ENCODE peak calls at places on chromosome 5, in six cellular contexts. D is NCI-H1930; P is H9; M is activated T-cell treated with anti-CD3 and anti-CD28 coated beads, Interleukin-2, amount 50 U/mL, for 1 hour; Q is spleen; F is D341Med. J is an unnamed sample.

GRCh38 chr5:51148437-51148836 is 234.8 kb upstream of the ISL1 start:
- DNase-seq in D (no peak), P (no peak), M (no peak), Q (no peak), F (no peak), J (no peak)

GRCh38 chr5:78985407-78986223 is 505 bp upstream of the ARSB start:
- DNase-seq in D (no peak), P (peak), M (peak), Q (peak), F (no peak), J (peak)

GRCh38 chr5:44665101-44665701 is 143.5 kb upstream of the MRPS30 start:
- DNase-seq in D (no peak), P (no peak), M (no peak), Q (peak), F (no peak), J (peak)

GRCh38 chr5:9380108-9380507 is 165.8 kb downstream of the SEMA5A start:
- DNase-seq in D (no peak), P (no peak), M (no peak), Q (no peak), F (no peak), J (no peak)

GRCh38 chr5:90410178-90410762 is 714 bp upstream of the CETN3 start:
- DNase-seq in D (no peak), P (no peak), M (no peak), Q (no peak), F (no peak), J (no peak)

GRCh38 chr5:90940227-90940995 is 381.8 kb downstream of the ADGRV1 start:
- DNase-seq in D (no peak), P (peak), M (no peak), Q (no peak), F (no peak), J (no peak)

GRCh38 chr5:172144931-172145869 is 42.8 kb downstream of the STK10 start:
- DNase-seq in D (no peak), P (no peak), M (no peak), Q (no peak), F (no peak), J (no peak)

GRCh38 chr5:100595152-100595811 is 60.1 kb downstream of the FAM174A start:
- DNase-seq in D (no peak), P (no peak), M (no peak), Q (no peak), F (no peak), J (peak)

GRCh38 chr5:28523887-28524637 is 1485.7 kb upstream of the CDH9 start:
- DNase-seq in D (no peak), P (no peak), M (no peak), Q (no peak), F (no peak), J (peak)

GRCh38 chr5:52657231-52657645 is 130.5 kb upstream of the ITGA1 start:
- DNase-seq in D (peak), P (no peak), M (no peak), Q (no peak), F (peak), J (peak)

GRCh38 chr5:113179156-113179555 is 202.6 kb downstream of the DCP2 start:
- DNase-seq in D (no peak), P (no peak), M (no peak), Q (no peak), F (peak), J (no peak)

GRCh38 chr5:133341296-133341695 is 271.0 kb downstream of the FSTL4 start:
- DNase-seq in D (no peak), P (no peak), M (no peak), Q (peak), F (no peak), J (no peak)

GRCh38 chr5:149881069-149881622 is 63.4 kb downstream of the PDE6A start:
- DNase-seq in D (no peak), P (no peak), M (no peak), Q (no peak), F (no peak), J (no peak)

GRCh38 chr5:171770153-171770552 is 15.5 kb upstream of the SMIM23 start:
- DNase-seq in D (no peak), P (peak), M (no peak), Q (no peak), F (no peak), J (no peak)

GRCh38 chr5:5313081-5313736 is 109.3 kb upstream of the ICE1 start:
- DNase-seq in D (no peak), P (no peak), M (no peak), Q (no peak), F (no peak), J (no peak)

GRCh38 chr5:154740483-154740882 is 14.7 kb upstream of the LARP1 start:
- DNase-seq in D (no peak), P (no peak), M (no peak), Q (no peak), F (no peak), J (no peak)

GRCh38 chr5:4765411-4765810 is 374.7 kb upstream of the ADAMTS16 start:
- DNase-seq in D (no peak), P (no peak), M (no peak), Q (no peak), F (no peak), J (no peak)

GRCh38 chr5:53170748-53171349 is 61.3 kb upstream of the MOCS2 start:
- DNase-seq in D (no peak), P (no peak), M (no peak), Q (no peak), F (peak), J (peak)

GRCh38 chr5:141783599-141784296 is 94.5 kb downstream of the PCDH1 start:
- DNase-seq in D (no peak), P (peak), M (no peak), Q (no peak), F (no peak), J (no peak)

GRCh38 chr5:73834693-73835092 is 208.7 kb downstream of the ARHGEF28 start:
- DNase-seq in D (no peak), P (no peak), M (no peak), Q (no peak), F (no peak), J (no peak)

GRCh38 chr5:172303090-172303995 is 19.8 kb upstream of the UBTD2 start:
- DNase-seq in D (peak), P (no peak), M (no peak), Q (no peak), F (no peak), J (no peak)

GRCh38 chr5:153863941-153864340 is 174.8 kb downstream of the FAM114A2 start:
- DNase-seq in D (no peak), P (no peak), M (no peak), Q (no peak), F (no peak), J (no peak)

GRCh38 chr5:120767171-120767820 is 303.2 kb downstream of the PRR16 start:
- DNase-seq in D (no peak), P (no peak), M (no peak), Q (no peak), F (no peak), J (peak)

GRCh38 chr5:91146905-91147600 is 236.1 kb downstream of the ARRDC3 start:
- DNase-seq in D (no peak), P (no peak), M (no peak), Q (peak), F (no peak), J (no peak)

GRCh38 chr5:173496129-173496882 is 120.1 kb downstream of the BOD1 start:
- DNase-seq in D (no peak), P (peak), M (no peak), Q (no peak), F (no peak), J (no peak)

GRCh38 chr5:175711472-175712312 is 53.8 kb downstream of the HRH2 start:
- DNase-seq in D (no peak), P (no peak), M (no peak), Q (peak), F (no peak), J (no peak)

GRCh38 chr5:3122216-3122615 is 370.7 kb upstream of the IRX2 start:
- DNase-seq in D (no peak), P (no peak), M (no peak), Q (no peak), F (no peak), J (no peak)

GRCh38 chr5:39218482-39219381 is 631 bp downstream of the FYB1 start:
- DNase-seq in D (no peak), P (no peak), M (no peak), Q (no peak), F (no peak), J (no peak)

GRCh38 chr5:148873690-148874485 is 47.5 kb downstream of the ADRB2 start:
- DNase-seq in D (no peak), P (no peak), M (no peak), Q (no peak), F (no peak), J (no peak)

GRCh38 chr5:115695290-115695689 is 69.5 kb upstream of the TMED7 start:
- DNase-seq in D (no peak), P (no peak), M (no peak), Q (no peak), F (no peak), J (no peak)

GRCh38 chr5:134005415-134006118 is 792 bp upstream of the VDAC1 start:
- DNase-seq in D (no peak), P (peak), M (no peak), Q (peak), F (peak), J (no peak)

GRCh38 chr5:79202076-79202475 is 33.9 kb upstream of the JMY start:
- DNase-seq in D (no peak), P (no peak), M (no peak), Q (no peak), F (no peak), J (peak)

GRCh38 chr5:143023447-143024096 is 253.4 kb downstream of the ARHGAP26 start:
- DNase-seq in D (no peak), P (no peak), M (no peak), Q (no peak), F (no peak), J (no peak)

GRCh38 chr5:139215176-139215975 is 17.2 kb upstream of the SIL1 start:
- DNase-seq in D (no peak), P (no peak), M (no peak), Q (no peak), F (no peak), J (no peak)

J was measured in HS-5.